ENCODE peak calls at places on chromosome 21, in five cellular contexts. S is left ventricle myocardium inferior, Z is HCT116, M is GM23338, F is cardiac fibroblast. T is an unnamed sample.

GRCh38 chr21:37945036-37945435 is 28.8 kb upstream of the KCNJ6 start:
- DNase-seq in S (no peak), Z (no peak), M (no peak), F (no peak), T (no peak)

GRCh38 chr21:14900611-14901010 is 164.2 kb downstream of the NRIP1 start:
- DNase-seq in S (no peak), Z (no peak), M (no peak), F (no peak), T (peak; percentile 62)

GRCh38 chr21:37198989-37199924 is 67.9 kb downstream of the VPS26C start:
- DNase-seq in S (no peak), Z (peak; percentile 66), M (no peak), F (no peak), T (peak; percentile 60)

GRCh38 chr21:27450216-27450615 is 483.3 kb upstream of the ADAMTS5 start:
- DNase-seq in S (no peak), Z (no peak), M (no peak), F (no peak), T (peak; percentile 42)

GRCh38 chr21:14690886-14691285 is 144.8 kb upstream of the SAMSN1 start:
- DNase-seq in S (no peak), Z (no peak), M (no peak), F (no peak), T (peak; percentile 21)

GRCh38 chr21:18840239-18840638 is 436.7 kb upstream of the TMPRSS15 start:
- DNase-seq in S (no peak), Z (peak; percentile 0), M (peak; percentile 76), F (no peak), T (peak; percentile 52)

GRCh38 chr21:29287383-29287782 is 11.3 kb upstream of the BACH1 start:
- DNase-seq in S (no peak), Z (no peak), M (no peak), F (peak; percentile 37), T (peak; percentile 86)

GRCh38 chr21:14585122-14585521 is 39.0 kb upstream of the SAMSN1 start:
- DNase-seq in S (no peak), Z (no peak), M (no peak), F (no peak), T (no peak)

GRCh38 chr21:38798481-38798882 is 7.2 kb upstream of the ETS2 start:
- DNase-seq in S (no peak), Z (peak; percentile 87), M (no peak), F (no peak), T (peak; percentile 73)

GRCh38 chr21:29005696-29006095 is 13.0 kb upstream of the LTN1 start:
- DNase-seq in S (no peak), Z (no peak), M (no peak), F (no peak), T (no peak)

GRCh38 chr21:27024971-27025370 is 58.1 kb upstream of the ADAMTS5 start:
- DNase-seq in S (no peak), Z (no peak), M (no peak), F (no peak), T (peak; percentile 16)

GRCh38 chr21:25536752-25537151 is 70.5 kb downstream of the MRPL39 start:
- DNase-seq in S (no peak), Z (no peak), M (no peak), F (no peak), T (no peak)

GRCh38 chr21:21730524-21730923 is 732.3 kb downstream of the NCAM2 start:
- DNase-seq in S (no peak), Z (no peak), M (no peak), F (peak; percentile 74), T (peak; percentile 43)

GRCh38 chr21:27550258-27550657 is 583.4 kb upstream of the ADAMTS5 start:
- DNase-seq in S (no peak), Z (no peak), M (no peak), F (peak; percentile 74), T (no peak)

GRCh38 chr21:15730484-15731242 is 881 bp downstream of the USP25 start:
- DNase-seq in S (no peak), Z (no peak), M (peak; percentile 45), F (no peak), T (peak; percentile 23)

GRCh38 chr21:39362733-39363132 is 13.8 kb upstream of the HMGN1 start:
- DNase-seq in S (no peak), Z (no peak), M (no peak), F (no peak), T (no peak)

DNA sequence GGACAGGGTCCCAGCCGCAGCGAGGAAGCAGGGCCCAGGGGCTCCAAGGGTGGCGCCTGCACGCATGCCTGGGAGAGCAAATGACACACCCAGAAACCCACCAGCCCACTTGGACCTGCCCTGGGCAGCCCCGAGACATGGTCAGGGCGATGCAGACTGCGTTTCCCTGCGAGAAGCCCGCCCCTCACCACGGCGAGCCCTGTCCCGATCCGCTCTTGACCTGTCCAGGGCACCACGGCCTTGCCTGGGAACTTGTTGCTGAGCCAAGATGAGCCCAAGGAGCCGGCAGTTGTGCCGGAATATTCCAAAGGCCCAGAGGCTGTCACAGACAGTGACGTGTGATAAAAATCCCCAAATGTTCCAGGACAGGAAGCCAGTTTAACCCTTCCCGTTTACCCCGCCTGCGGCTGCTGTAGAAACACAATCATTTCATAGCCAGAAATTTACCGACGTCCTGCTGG is 78.1 kb downstream of the SIK1 start:
- DNase-seq in S (peak; percentile 30), Z (no peak), M (no peak), F (peak; percentile 62), T (peak; percentile 47)
- H3K4me3 ChIP-seq in S (peak overlapping the region; percentile 35), Z (no peak overlapping the region), M (no peak overlapping the region), F (no peak overlapping the region), T (no peak overlapping the region)

DNA sequence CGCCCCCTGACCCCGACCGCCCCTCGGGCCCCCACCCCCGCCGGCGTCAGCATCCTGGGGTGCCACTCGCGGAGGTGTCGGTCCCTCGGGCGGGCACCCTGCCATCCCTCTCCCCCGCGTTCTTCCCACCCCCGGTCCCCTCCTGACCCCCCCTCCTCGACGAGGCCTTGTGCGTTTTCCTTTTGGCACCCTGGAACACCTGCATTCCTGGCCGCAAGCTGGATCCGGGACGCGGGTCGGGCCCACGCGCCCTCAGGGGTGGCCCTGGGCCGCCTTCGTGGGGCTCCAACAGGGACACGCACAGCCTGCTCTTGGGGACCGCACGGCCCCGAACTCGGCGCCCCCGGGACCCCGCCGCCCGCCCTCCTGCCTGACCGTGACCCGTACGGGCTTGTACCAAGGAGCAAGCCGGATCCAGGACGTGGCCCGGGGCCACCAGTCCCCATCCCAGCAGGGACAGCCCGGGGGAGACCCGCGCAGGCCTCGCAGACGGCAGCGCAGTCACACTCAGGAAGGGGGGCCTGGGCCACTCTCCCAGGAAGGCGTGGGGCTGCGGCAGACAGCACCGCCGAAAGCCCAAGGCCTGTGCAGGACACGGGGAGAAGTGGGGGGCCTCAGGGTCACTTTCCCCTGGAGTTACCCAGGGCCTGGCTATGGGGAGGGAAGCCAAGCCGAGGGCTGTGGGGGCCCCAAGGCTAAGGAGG is 579 bp upstream of the SLC19A1 start:
- DNase-seq in S (peak; percentile 25), Z (no peak), M (peak; percentile 59), F (no peak), T (no peak)
- H3K4me3 ChIP-seq in S (peak overlapping the region; percentile 74), Z (peak overlapping the region; percentile 70), M (peak overlapping the region; percentile 64), F (peak overlapping the region; percentile 29), T (peak overlapping the region; percentile 63)

GRCh38 chr21:40853956-40854688 is 7.2 kb upstream of the DSCAM start:
- DNase-seq in S (no peak), Z (no peak), M (no peak), F (no peak), T (no peak)
- H3K4me3 ChIP-seq in S (no peak overlapping the region), Z (no peak overlapping the region), M (no peak overlapping the region), F (no peak overlapping the region), T (no peak overlapping the region)

GRCh38 chr21:42513151-42513984 is at the start of gene SLC37A1:
- DNase-seq in S (no peak), Z (no peak), M (peak; percentile 73), F (no peak), T (no peak)

GRCh38 chr21:42515708-42516502 is 2.3 kb downstream of the SLC37A1 start:
- DNase-seq in S (no peak), Z (peak; percentile 48), M (peak; percentile 44), F (no peak), T (no peak)

GRCh38 chr21:42512346-42513034 is 1.2 kb upstream of the SLC37A1 start:
- DNase-seq in S (no peak), Z (no peak), M (no peak), F (no peak), T (no peak)

GRCh38 chr21:42513985-42514882 is 582 bp downstream of the SLC37A1 start:
- DNase-seq in S (peak; percentile 58), Z (no peak), M (peak; percentile 88), F (no peak), T (no peak)

GRCh38 chr21:42514883-42515228 is 1.2 kb downstream of the SLC37A1 start:
- DNase-seq in S (no peak), Z (no peak), M (no peak), F (no peak), T (no peak)
- H3K4me3 ChIP-seq in S (peak overlapping the region; percentile 94), Z (peak overlapping the region; percentile 56), M (peak overlapping the region; percentile 85), F (no peak overlapping the region), T (peak overlapping the region; percentile 61)

GRCh38 chr21:34526618-34527290 is 14.7 kb upstream of the KCNE1 start:
- DNase-seq in S (peak; percentile 72), Z (peak; percentile 74), M (peak; percentile 85), F (peak; percentile 100), T (peak; percentile 100)
- H3K4me3 ChIP-seq in S (peak overlapping the region; percentile 62), Z (no peak overlapping the region), M (peak overlapping the region; percentile 5), F (peak overlapping the region; percentile 36), T (peak overlapping the region; percentile 61)

GRCh38 chr21:42286416-42286815 is 28.8 kb downstream of the TFF3 start:
- DNase-seq in S (no peak), Z (no peak), M (no peak), F (no peak), T (no peak)

GRCh38 chr21:42282715-42283114 is 32.5 kb downstream of the TFF3 start:
- DNase-seq in S (no peak), Z (no peak), M (no peak), F (no peak), T (no peak)

GRCh38 chr21:42288962-42289361 is 26.2 kb downstream of the TFF3 start:
- DNase-seq in S (no peak), Z (no peak), M (no peak), F (no peak), T (no peak)

GRCh38 chr21:42287193-42288083 is 27.8 kb downstream of the TFF3 start:
- DNase-seq in S (no peak), Z (no peak), M (no peak), F (no peak), T (no peak)

DNA sequence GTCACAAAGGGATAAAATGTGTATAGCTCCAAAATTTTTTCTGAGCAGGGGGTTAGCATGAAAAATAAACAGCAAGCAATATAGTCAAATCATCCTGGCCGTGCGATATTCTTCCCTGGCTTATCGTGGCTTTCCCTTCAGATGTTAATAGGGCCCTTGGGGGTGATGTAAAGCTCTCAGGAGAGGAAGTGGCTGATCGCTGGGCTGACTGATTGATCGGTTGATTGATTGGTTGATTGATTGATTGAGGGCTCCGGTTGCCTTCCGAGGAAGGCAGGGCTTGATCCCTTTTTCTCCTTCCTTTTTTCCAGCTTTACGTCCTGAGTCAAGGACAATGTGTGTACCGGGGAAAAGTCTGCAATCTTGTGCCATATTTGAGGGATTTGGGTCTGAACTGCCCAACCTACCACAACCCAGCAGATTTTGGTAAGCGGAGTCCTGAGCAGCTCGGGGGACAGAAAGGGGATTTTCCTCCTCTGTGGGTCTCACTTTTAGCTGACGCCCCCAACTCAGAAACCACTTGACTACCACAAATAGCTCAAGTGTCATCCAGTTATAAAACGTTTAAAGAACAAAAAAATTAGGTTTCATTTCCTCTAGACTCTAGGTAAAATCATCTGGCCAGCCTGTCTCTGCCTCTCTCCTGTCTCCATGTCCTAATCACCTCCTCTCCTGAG is 29.5 kb downstream of the TFF3 start:
- DNase-seq in S (no peak), Z (no peak), M (no peak), F (no peak), T (no peak)
- H3K4me3 ChIP-seq in S (no peak overlapping the region), Z (no peak overlapping the region), M (no peak overlapping the region), F (no peak overlapping the region), T (no peak overlapping the region)

T was measured in choroid plexus epithelial cell.